ENCODE peak calls at places on chromosomes 2 and 18, in four cellular contexts. K is GM23248; O is stimulated activated CD8-positive, alpha-beta memory T cell treated with anti-CD3 and anti-CD28 coated beads, Interleukin-7, amount 100 ng/mL, for 4 hours; T is activated CD8-positive, alpha-beta memory T cell treated with anti-CD3 and anti-CD28 coated beads for 48 hours. N is an unnamed sample.

GRCh38 chr2:232890896-232891601 is 21.0 kb downstream of the SNORC start:
- DNase-seq in K (peak), O (no peak), T (no peak), N (no peak)

GRCh38 chr2:173720310-173720709 is 244.9 kb downstream of the SP3 start:
- DNase-seq in K (peak), O (no peak), T (no peak), N (no peak)

GRCh38 chr2:211503198-211503597 is 946.8 kb downstream of the CPS1 start:
- DNase-seq in K (no peak), O (no peak), T (no peak), N (no peak)

GRCh38 chr2:123128951-123129350 is 896.1 kb upstream of the CNTNAP5 start:
- DNase-seq in K (no peak), O (no peak), T (no peak), N (no peak)

GRCh38 chr2:119647440-119648169 is 31.4 kb upstream of the TMEM177 start:
- DNase-seq in K (peak), O (no peak), T (no peak), N (no peak)

GRCh38 chr18:26406294-26406693 is 142.1 kb downstream of the KCTD1 start:
- DNase-seq in K (no peak), O (no peak), T (no peak), N (no peak)

GRCh38 chr2:138274421-138275291 is 226.9 kb upstream of the SPOPL start:
- DNase-seq in K (peak), O (no peak), T (no peak), N (no peak)

GRCh38 chr2:234102112-234102511 is 51.6 kb downstream of the SPP2 start:
- DNase-seq in K (no peak), O (no peak), T (no peak), N (no peak)

GRCh38 chr2:195473802-195474201 is 183.2 kb upstream of the SLC39A10 start:
- DNase-seq in K (no peak), O (no peak), T (no peak), N (no peak)

N was measured in hypothalamus.